ENCODE peak calls at places on chromosomes 2 and 18, in four cellular contexts. One of them, this sample, is unnamed.

GRCh38 chr2:149768320-149768799 is 180.8 kb upstream of the MMADHC start:
- DNase-seq in WTC11: no peak
- DNase-seq in HepG2: no peak
- DNase-seq in K562: no peak
- DNase-seq in this sample: no peak

GRCh38 chr18:13605901-13606300 is 120.5 kb downstream of the FAM210A start:
- DNase-seq in K562: no peak
- DNase-seq in WTC11: no peak
- DNase-seq in HepG2: no peak
- DNase-seq in this sample: no peak

GRCh38 chr2:101776172-101777043 is 78.9 kb downstream of the MAP4K4 start:
- DNase-seq in HepG2: peak
- DNase-seq in K562: peak
- DNase-seq in WTC11: peak
- DNase-seq in this sample: peak

GRCh38 chr2:28736034-28736433 is 15.6 kb upstream of the PPP1CB start:
- DNase-seq in HepG2: no peak
- DNase-seq in WTC11: no peak
- DNase-seq in K562: no peak
- DNase-seq in this sample: no peak

GRCh38 chr2:69688212-69688611 is 44.7 kb upstream of the AAK1 start:
- DNase-seq in WTC11: no peak
- DNase-seq in HepG2: no peak
- DNase-seq in K562: no peak
- DNase-seq in this sample: no peak

GRCh38 chr2:240229005-240229404 is 88.5 kb upstream of the OTOS start:
- DNase-seq in HepG2: no peak
- DNase-seq in WTC11: no peak
- DNase-seq in K562: no peak
- DNase-seq in this sample: no peak

GRCh38 chr2:239303711-239304532 is 96.9 kb downstream of the HDAC4 start:
- DNase-seq in HepG2: no peak
- DNase-seq in WTC11: no peak
- DNase-seq in K562: no peak
- DNase-seq in this sample: no peak

GRCh38 chr2:7673843-7674242 is 756.6 kb downstream of the RNF144A start:
- DNase-seq in WTC11: no peak
- DNase-seq in HepG2: no peak
- DNase-seq in K562: no peak
- DNase-seq in this sample: no peak

GRCh38 chr2:68387408-68388350 is 22.6 kb downstream of the PLEK start:
- DNase-seq in WTC11: no peak
- DNase-seq in HepG2: no peak
- DNase-seq in K562: no peak
- DNase-seq in this sample: no peak

GRCh38 chr18:49250819-49251388 is 209.5 kb downstream of the DYM start:
- DNase-seq in K562: no peak
- DNase-seq in HepG2: peak
- DNase-seq in WTC11: no peak
- DNase-seq in this sample: no peak

GRCh38 chr2:119431976-119432881 is 575 bp downstream of the TMEM37 start:
- DNase-seq in WTC11: peak
- DNase-seq in K562: no peak
- DNase-seq in HepG2: no peak
- DNase-seq in this sample: no peak

GRCh38 chr2:195318440-195319111 is 338.4 kb upstream of the SLC39A10 start:
- DNase-seq in WTC11: no peak
- DNase-seq in K562: peak
- DNase-seq in HepG2: peak
- DNase-seq in this sample: peak

GRCh38 chr2:46850742-46851141 is 64.9 kb downstream of the MCFD2 start:
- DNase-seq in WTC11: no peak
- DNase-seq in HepG2: no peak
- DNase-seq in K562: peak
- DNase-seq in this sample: no peak

GRCh38 chr2:236643480-236643879 is 73.9 kb downstream of the ACKR3 start:
- DNase-seq in HepG2: no peak
- DNase-seq in WTC11: no peak
- DNase-seq in K562: no peak
- DNase-seq in this sample: no peak

GRCh38 chr2:46383784-46384456 is 86.7 kb downstream of the EPAS1 start:
- DNase-seq in WTC11: no peak
- DNase-seq in K562: no peak
- DNase-seq in HepG2: no peak
- DNase-seq in this sample: no peak

GRCh38 chr2:9332136-9332852 is 91.0 kb downstream of the ITGB1BP1 start:
- DNase-seq in WTC11: no peak
- DNase-seq in HepG2: no peak
- DNase-seq in K562: no peak
- DNase-seq in this sample: no peak

GRCh38 chr2:149410701-149411484 is 80.5 kb downstream of the LYPD6 start:
- DNase-seq in WTC11: no peak
- DNase-seq in HepG2: no peak
- DNase-seq in K562: no peak
- DNase-seq in this sample: no peak

GRCh38 chr18:33854827-33855139 is 276.8 kb downstream of the ASXL3 start:
- DNase-seq in HepG2: no peak
- DNase-seq in K562: no peak
- DNase-seq in WTC11: no peak
- DNase-seq in this sample: no peak

GRCh38 chr2:171404258-171404657 is 29.5 kb downstream of the METTL8 start:
- DNase-seq in HepG2: peak
- DNase-seq in K562: no peak
- DNase-seq in WTC11: no peak
- DNase-seq in this sample: no peak

GRCh38 chr2:42659601-42660000 is 91.2 kb downstream of the MTA3 start:
- DNase-seq in HepG2: no peak
- DNase-seq in WTC11: no peak
- DNase-seq in K562: no peak
- DNase-seq in this sample: no peak

GRCh38 chr2:10821291-10821690 is 8.7 kb upstream of the PDIA6 start:
- DNase-seq in HepG2: no peak
- DNase-seq in K562: no peak
- DNase-seq in WTC11: no peak
- DNase-seq in this sample: no peak

GRCh38 chr2:78757191-78757590 is 268.3 kb upstream of the REG3G start:
- DNase-seq in WTC11: no peak
- DNase-seq in HepG2: no peak
- DNase-seq in K562: no peak
- DNase-seq in this sample: no peak

GRCh38 chr18:6885992-6886823 is 156.7 kb downstream of the ARHGAP28 start:
- DNase-seq in WTC11: peak
- DNase-seq in K562: peak
- DNase-seq in HepG2: peak
- DNase-seq in this sample: peak

GRCh38 chr2:183242937-183243336 is 118.7 kb downstream of the NUP35 start:
- DNase-seq in K562: no peak
- DNase-seq in WTC11: no peak
- DNase-seq in HepG2: no peak
- DNase-seq in this sample: no peak

GRCh38 chr2:178602901-178603300 is 122.6 kb downstream of the PLEKHA3 start:
- DNase-seq in K562: no peak
- DNase-seq in HepG2: no peak
- DNase-seq in WTC11: no peak
- DNase-seq in this sample: no peak

GRCh38 chr2:33406622-33407021 is 69.8 kb upstream of the RASGRP3 start:
- DNase-seq in HepG2: no peak
- DNase-seq in K562: no peak
- DNase-seq in WTC11: no peak
- DNase-seq in this sample: no peak

GRCh38 chr2:33412920-33413319 is 63.5 kb upstream of the RASGRP3 start:
- DNase-seq in K562: no peak
- DNase-seq in WTC11: no peak
- DNase-seq in HepG2: peak
- DNase-seq in this sample: peak

GRCh38 chr2:33409417-33409955 is 67.0 kb upstream of the RASGRP3 start:
- DNase-seq in WTC11: no peak
- DNase-seq in HepG2: no peak
- DNase-seq in K562: no peak
- DNase-seq in this sample: no peak

GRCh38 chr2:33408109-33408508 is 68.3 kb upstream of the RASGRP3 start:
- DNase-seq in K562: no peak
- DNase-seq in WTC11: no peak
- DNase-seq in HepG2: no peak
- DNase-seq in this sample: no peak

GRCh38 chr2:33411765-33412164 is 64.7 kb upstream of the RASGRP3 start:
- DNase-seq in HepG2: peak
- DNase-seq in K562: no peak
- DNase-seq in WTC11: no peak
- DNase-seq in this sample: peak
- TF ChIP-seq ELF4 in HepG2: no peak
- TF ChIP-seq ELF4 in K562: no peak
- TF ChIP-seq ELF4 in WTC11: no peak
- TF ChIP-seq ELF4 in this sample: no peak

GRCh38 chr18:62088146-62088545 is 98.7 kb downstream of the PIGN start:
- DNase-seq in WTC11: no peak
- DNase-seq in K562: no peak
- DNase-seq in HepG2: no peak
- DNase-seq in this sample: no peak
- TF ChIP-seq ELF4 in WTC11: no peak
- TF ChIP-seq ELF4 in K562: no peak
- TF ChIP-seq ELF4 in HepG2: no peak
- TF ChIP-seq ELF4 in this sample: no peak

GRCh38 chr18:63266888-63267790 is 52.4 kb downstream of the BCL2 start:
- DNase-seq in HepG2: no peak
- DNase-seq in WTC11: no peak
- DNase-seq in K562: no peak
- DNase-seq in this sample: no peak
- TF ChIP-seq ELF4 in HepG2: no peak
- TF ChIP-seq ELF4 in WTC11: no peak
- TF ChIP-seq ELF4 in K562: no peak
- TF ChIP-seq ELF4 in this sample: no peak

DNA sequence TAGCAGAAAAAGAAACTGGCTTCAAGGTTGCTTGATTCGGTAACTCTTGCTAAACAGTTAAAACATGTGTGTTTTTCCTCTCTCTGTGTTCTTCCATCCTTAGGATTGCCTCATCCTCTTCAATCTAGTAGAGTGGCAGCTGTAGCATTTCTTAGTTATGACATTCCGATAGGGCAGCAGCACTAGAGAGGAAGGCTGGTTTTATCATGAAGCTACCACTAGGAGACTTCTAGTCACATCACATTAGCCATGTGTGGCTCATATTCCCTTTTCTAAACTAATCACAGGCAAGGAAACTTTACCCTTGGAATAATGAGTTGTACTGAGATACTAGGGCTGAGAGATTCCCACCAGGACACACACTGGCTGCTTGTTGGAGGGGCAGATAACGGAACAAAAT is 187.6 kb downstream of the DOK6 start:
- DNase-seq in HepG2: peak
- DNase-seq in WTC11: no peak
- DNase-seq in K562: no peak
- DNase-seq in this sample: no peak
- TF ChIP-seq ELF4 in HepG2: no peak
- TF ChIP-seq ELF4 in WTC11: no peak
- TF ChIP-seq ELF4 in K562: no peak
- TF ChIP-seq ELF4 in this sample: no peak

DNA sequence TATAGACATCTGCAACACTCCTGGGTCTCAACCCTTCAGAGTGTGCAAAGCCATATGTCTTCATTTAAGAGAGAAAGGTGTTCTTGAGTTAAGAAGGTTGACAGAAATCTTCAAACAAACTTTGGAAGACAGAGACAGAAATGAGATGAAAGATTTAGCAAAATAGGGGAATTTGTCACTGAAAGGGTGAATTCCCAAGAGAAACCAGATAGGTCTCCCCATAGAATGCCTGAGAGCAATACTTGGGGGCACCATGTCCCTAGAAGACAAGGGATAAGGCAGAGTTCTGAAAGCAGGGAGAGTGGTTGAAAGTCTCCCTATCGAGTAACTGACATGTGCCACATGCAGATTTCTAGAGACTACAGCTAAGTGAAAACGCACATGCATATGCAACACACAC is 50.0 kb downstream of the AP1S3 start:
- DNase-seq in HepG2: no peak
- DNase-seq in WTC11: no peak
- DNase-seq in K562: no peak
- DNase-seq in this sample: no peak
- TF ChIP-seq ELF4 in HepG2: no peak
- TF ChIP-seq ELF4 in WTC11: no peak
- TF ChIP-seq ELF4 in K562: no peak
- TF ChIP-seq ELF4 in this sample: no peak

GRCh38 chr2:166375205-166375735 is 474 bp downstream of the SCN9A start:
- DNase-seq in WTC11: no peak
- DNase-seq in K562: peak
- DNase-seq in HepG2: peak
- DNase-seq in this sample: peak
- TF ChIP-seq ELF4 in WTC11: no peak
- TF ChIP-seq ELF4 in K562: no peak
- TF ChIP-seq ELF4 in HepG2: no peak
- TF ChIP-seq ELF4 in this sample: no peak

GRCh38 chr2:2326053-2326452 is 5.0 kb downstream of the MYT1L start:
- DNase-seq in K562: no peak
- DNase-seq in HepG2: no peak
- DNase-seq in WTC11: no peak
- DNase-seq in this sample: no peak

GRCh38 chr2:2325538-2325937 is 5.5 kb downstream of the MYT1L start:
- DNase-seq in K562: no peak
- DNase-seq in HepG2: no peak
- DNase-seq in WTC11: no peak
- DNase-seq in this sample: no peak

GRCh38 chr2:2326653-2327052 is 4.4 kb downstream of the MYT1L start:
- DNase-seq in HepG2: no peak
- DNase-seq in WTC11: no peak
- DNase-seq in K562: no peak
- DNase-seq in this sample: no peak

GRCh38 chr2:2324119-2324518 is 7.0 kb downstream of the MYT1L start:
- DNase-seq in HepG2: no peak
- DNase-seq in K562: no peak
- DNase-seq in WTC11: no peak
- DNase-seq in this sample: no peak

GRCh38 chr2:2324565-2325101 is 6.4 kb downstream of the MYT1L start:
- DNase-seq in K562: no peak
- DNase-seq in HepG2: no peak
- DNase-seq in WTC11: no peak
- DNase-seq in this sample: no peak
- TF ChIP-seq ELF4 in K562: no peak
- TF ChIP-seq ELF4 in HepG2: no peak
- TF ChIP-seq ELF4 in WTC11: no peak
- TF ChIP-seq ELF4 in this sample: no peak

GRCh38 chr2:187865025-187865424 is 310.8 kb upstream of the TFPI start:
- DNase-seq in K562: no peak
- DNase-seq in WTC11: no peak
- DNase-seq in HepG2: peak
- DNase-seq in this sample: no peak
- TF ChIP-seq ELF4 in K562: no peak
- TF ChIP-seq ELF4 in WTC11: no peak
- TF ChIP-seq ELF4 in HepG2: no peak
- TF ChIP-seq ELF4 in this sample: no peak